ENCODE peak calls at places on chromosomes 5 and 9, in seven cellular contexts. R, I, H, M, Q, P and O are unnamed samples. For H3K9me3, the result is how much of the 10 kb centered on the place peaks cover.

GRCh38 chr5:5042786-5043185 is 97.3 kb upstream of the ADAMTS16 start:
- DNase-seq in R (no peak), I (no peak), H (no peak), M (no peak), Q (no peak), P (no peak), O (no peak)

GRCh38 chr9:112569186-112569585 is 82.6 kb downstream of the KIAA1958 start:
- DNase-seq in R (no peak), I (no peak), H (no peak), M (no peak), Q (no peak), P (no peak), O (peak)

GRCh38 chr5:55467862-55468551 is 66.8 kb downstream of the PLPP1 start:
- DNase-seq in R (no peak), I (no peak), H (no peak), M (no peak), Q (no peak), P (no peak), O (no peak)

GRCh38 chr9:130167927-130168326 is 4.3 kb upstream of the NCS1 start:
- DNase-seq in R (no peak), I (no peak), H (no peak), M (no peak), Q (peak), P (no peak), O (no peak)

GRCh38 chr5:142446131-142446959 is 121.5 kb upstream of the SPRY4 start:
- DNase-seq in R (no peak), I (no peak), H (no peak), M (no peak), Q (no peak), P (no peak), O (no peak)

GRCh38 chr9:137293482-137294090 is 8.5 kb downstream of the NRARP start:
- DNase-seq in R (no peak), I (no peak), H (no peak), M (peak), Q (no peak), P (no peak), O (no peak)

GRCh38 chr5:72178910-72179815 is 71.9 kb downstream of the MAP1B start:
- DNase-seq in R (no peak), I (peak), H (peak), M (peak), Q (no peak), P (no peak), O (peak)

GRCh38 chr5:1651971-1652872 is 128.5 kb upstream of the LPCAT1 start:
- DNase-seq in R (no peak), I (no peak), H (no peak), M (no peak), Q (peak), P (no peak), O (no peak)

GRCh38 chr5:122697171-122697570 is 77.7 kb upstream of the SNX2 start:
- DNase-seq in R (no peak), I (no peak), H (no peak), M (no peak), Q (no peak), P (no peak), O (no peak)

GRCh38 chr5:8961219-8961618 is 584.7 kb downstream of the SEMA5A start:
- DNase-seq in R (no peak), I (no peak), H (no peak), M (no peak), Q (no peak), P (no peak), O (no peak)

DNA sequence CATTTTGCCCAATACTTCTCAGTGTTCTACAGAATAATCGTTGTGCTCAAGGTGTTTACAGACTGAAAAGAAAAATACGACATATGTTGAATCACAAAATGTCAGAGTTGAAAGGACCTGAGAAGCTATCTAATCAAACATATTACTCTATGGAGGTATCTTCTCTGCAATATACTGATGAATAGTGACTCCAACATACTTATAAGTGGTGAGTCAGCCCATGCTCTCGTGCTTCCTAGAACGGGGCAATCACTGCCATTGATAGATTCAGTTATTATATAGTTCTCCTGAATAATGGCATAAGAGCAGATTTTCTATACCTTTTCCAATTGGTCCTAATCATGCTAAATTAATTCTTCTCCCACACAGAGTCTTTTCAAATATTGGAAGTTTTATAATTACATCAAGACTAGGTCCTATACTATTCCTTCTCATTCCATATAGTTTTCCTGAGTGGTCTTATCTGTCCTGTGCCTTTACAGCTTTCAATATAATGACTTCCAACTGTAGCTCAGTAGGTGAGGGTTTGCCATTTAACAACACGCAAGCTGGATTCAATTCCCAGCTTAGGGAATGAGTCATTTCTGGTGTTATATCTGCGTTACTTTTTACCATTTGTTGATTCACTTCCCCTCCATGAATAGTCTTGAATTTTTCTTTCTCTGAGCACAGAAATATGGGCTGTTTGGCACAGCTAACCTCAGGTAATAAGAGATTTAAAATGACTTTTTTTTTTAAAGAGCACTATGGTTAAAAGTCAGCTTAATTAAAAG is 81.1 kb downstream of the PLK2 start:
- DNase-seq in R (no peak), I (no peak), H (no peak), M (no peak), Q (no peak), P (no peak), O (no peak)
- H3K9me3 ChIP-seq in R (under half), I (under half), H (under half), M (under half), Q (under half), P (under half), O (under half)

DNA sequence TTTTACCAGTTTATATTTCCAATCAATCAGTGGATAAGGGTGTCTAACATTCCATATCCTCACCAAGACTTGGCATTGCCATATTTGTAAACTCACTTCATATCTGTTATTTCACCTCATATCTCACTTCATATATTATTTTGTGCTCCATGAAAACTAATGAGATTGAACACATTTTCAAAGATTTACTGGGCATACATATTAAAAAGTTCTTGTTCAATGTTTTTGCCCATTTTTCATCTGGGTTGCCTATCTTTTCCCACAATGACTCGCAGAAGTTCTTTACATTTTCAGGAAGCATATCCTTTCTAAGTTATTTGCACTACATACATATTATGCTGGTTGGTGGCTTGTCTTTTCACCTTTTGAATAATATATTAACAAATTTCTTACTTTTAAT is 15.3 kb downstream of the ZNF510 start:
- DNase-seq in R (no peak), I (no peak), H (no peak), M (no peak), Q (no peak), P (no peak), O (no peak)
- H3K9me3 ChIP-seq in R (half or more), I (under half), H (half or more), M (under half), Q (half or more), P (half or more), O (half or more)

GRCh38 chr9:102405218-102405867 is 589.8 kb upstream of the CYLC2 start:
- DNase-seq in R (no peak), I (no peak), H (no peak), M (no peak), Q (no peak), P (no peak), O (no peak)
- H3K9me3 ChIP-seq in R (under half), I (under half), H (under half), M (under half), Q (under half), P (under half), O (under half)

GRCh38 chr5:2889946-2890475 is 138.5 kb upstream of the IRX2 start:
- DNase-seq in R (no peak), I (no peak), H (no peak), M (no peak), Q (peak), P (no peak), O (no peak)

GRCh38 chr5:2888520-2889060 is 137.1 kb upstream of the IRX2 start:
- DNase-seq in R (no peak), I (no peak), H (no peak), M (no peak), Q (peak), P (no peak), O (no peak)

GRCh38 chr5:2883771-2884170 is 132.3 kb upstream of the IRX2 start:
- DNase-seq in R (no peak), I (no peak), H (no peak), M (no peak), Q (no peak), P (no peak), O (no peak)

GRCh38 chr5:2887401-2888348 is 136.2 kb upstream of the IRX2 start:
- DNase-seq in R (no peak), I (no peak), H (no peak), M (no peak), Q (peak), P (no peak), O (no peak)

GRCh38 chr5:2886531-2886930 is 135.1 kb upstream of the IRX2 start:
- DNase-seq in R (no peak), I (no peak), H (no peak), M (no peak), Q (no peak), P (no peak), O (no peak)
- H3K9me3 ChIP-seq in R (under half), I (under half), H (under half), M (under half), Q (under half), P (under half), O (under half)